ENCODE peak calls at places on chromosomes 13 and 19, in eight cellular contexts. F is HepG2, W is adrenal gland, V is AG10803, G is pancreas, B is prostate gland, A is OCI-LY7, Z is heart right ventricle. M is an unnamed sample.

GRCh38 chr13:61286148-61286745 is 129.4 kb downstream of the PCDH20 start:
- DNase-seq in W (no peak), G (no peak), Z (no peak), A (peak), F (peak), B (no peak), V (no peak), M (no peak)

GRCh38 chr13:41550239-41550638 is 92.9 kb downstream of the RGCC start:
- DNase-seq in V (no peak), F (no peak), W (no peak), G (no peak), A (no peak), B (no peak), Z (no peak), M (no peak)

GRCh38 chr13:59144700-59145099 is 1019.0 kb downstream of the DIAPH3 start:
- DNase-seq in B (no peak), V (no peak), G (no peak), A (no peak), Z (no peak), W (no peak), F (no peak), M (no peak)

GRCh38 chr19:16373989-16374388 is 49.4 kb downstream of the KLF2 start:
- DNase-seq in B (no peak), Z (no peak), G (no peak), W (no peak), F (no peak), V (no peak), A (no peak), M (no peak)

GRCh38 chr19:6276447-6276846 is 3.3 kb downstream of the MLLT1 start:
- DNase-seq in A (no peak), G (no peak), W (peak), V (peak), F (no peak), B (no peak), Z (no peak), M (peak)

GRCh38 chr19:31890230-31890629 is 455.2 kb upstream of the ZNF507 start:
- DNase-seq in A (no peak), B (no peak), W (no peak), Z (no peak), F (no peak), V (no peak), G (no peak), M (no peak)

GRCh38 chr19:55653651-55654322 is 1.0 kb upstream of the U2AF2 start:
- DNase-seq in W (peak), V (peak), Z (peak), G (peak), A (peak), F (peak), B (peak), M (peak)

GRCh38 chr13:33180009-33180804 is 105.3 kb downstream of the STARD13 start:
- DNase-seq in F (peak), V (peak), Z (no peak), G (no peak), A (no peak), B (no peak), W (no peak), M (no peak)

GRCh38 chr13:99002191-99002710 is 24.4 kb upstream of the DOCK9 start:
- DNase-seq in B (no peak), W (no peak), A (no peak), G (no peak), Z (no peak), F (no peak), V (no peak), M (no peak)

GRCh38 chr19:54335164-54335563 is 3.8 kb downstream of the LILRA4 start:
- DNase-seq in Z (no peak), B (no peak), V (no peak), G (no peak), A (no peak), W (no peak), F (no peak), M (no peak)

GRCh38 chr19:54477650-54478049 is 4.6 kb upstream of the CDC42EP5 start:
- DNase-seq in B (no peak), V (no peak), G (no peak), A (no peak), F (no peak), Z (no peak), W (no peak), M (no peak)

GRCh38 chr13:34361528-34361927 is 543.6 kb downstream of the RFC3 start:
- DNase-seq in W (no peak), B (no peak), A (no peak), Z (no peak), G (no peak), F (no peak), V (peak), M (no peak)

GRCh38 chr19:46107371-46107770 is 17.1 kb downstream of the IGFL3 start:
- DNase-seq in V (peak), G (no peak), W (no peak), Z (no peak), B (no peak), F (no peak), A (no peak), M (peak)

GRCh38 chr19:2477141-2477710 is 1.3 kb downstream of the GADD45B start:
- DNase-seq in G (peak), W (peak), B (peak), Z (peak), V (no peak), A (peak), F (no peak), M (peak)

GRCh38 chr13:114015111-114015551 is 41.3 kb upstream of the C13orf46 start:
- DNase-seq in W (no peak), F (no peak), V (no peak), A (no peak), B (peak), Z (no peak), G (no peak), M (no peak)

GRCh38 chr13:114012921-114013320 is 39.0 kb upstream of the C13orf46 start:
- DNase-seq in G (no peak), V (no peak), W (no peak), A (no peak), B (no peak), F (no peak), Z (no peak), M (no peak)

GRCh38 chr13:114013336-114013735 is 39.5 kb upstream of the C13orf46 start:
- DNase-seq in V (no peak), F (no peak), W (no peak), G (no peak), B (no peak), Z (no peak), A (no peak), M (no peak)

GRCh38 chr13:114015608-114016295 is 41.9 kb upstream of the C13orf46 start:
- DNase-seq in Z (peak), V (no peak), W (no peak), G (no peak), F (no peak), A (no peak), B (peak), M (no peak)

GRCh38 chr13:114013952-114014629 is 40.2 kb upstream of the C13orf46 start:
- DNase-seq in V (no peak), Z (no peak), G (no peak), A (no peak), F (no peak), B (no peak), W (no peak), M (no peak)
- H3K4me3 ChIP-seq in V (no peak), Z (no peak), G (no peak), A (no peak), F (no peak), B (no peak), W (no peak), M (no peak)

DNA sequence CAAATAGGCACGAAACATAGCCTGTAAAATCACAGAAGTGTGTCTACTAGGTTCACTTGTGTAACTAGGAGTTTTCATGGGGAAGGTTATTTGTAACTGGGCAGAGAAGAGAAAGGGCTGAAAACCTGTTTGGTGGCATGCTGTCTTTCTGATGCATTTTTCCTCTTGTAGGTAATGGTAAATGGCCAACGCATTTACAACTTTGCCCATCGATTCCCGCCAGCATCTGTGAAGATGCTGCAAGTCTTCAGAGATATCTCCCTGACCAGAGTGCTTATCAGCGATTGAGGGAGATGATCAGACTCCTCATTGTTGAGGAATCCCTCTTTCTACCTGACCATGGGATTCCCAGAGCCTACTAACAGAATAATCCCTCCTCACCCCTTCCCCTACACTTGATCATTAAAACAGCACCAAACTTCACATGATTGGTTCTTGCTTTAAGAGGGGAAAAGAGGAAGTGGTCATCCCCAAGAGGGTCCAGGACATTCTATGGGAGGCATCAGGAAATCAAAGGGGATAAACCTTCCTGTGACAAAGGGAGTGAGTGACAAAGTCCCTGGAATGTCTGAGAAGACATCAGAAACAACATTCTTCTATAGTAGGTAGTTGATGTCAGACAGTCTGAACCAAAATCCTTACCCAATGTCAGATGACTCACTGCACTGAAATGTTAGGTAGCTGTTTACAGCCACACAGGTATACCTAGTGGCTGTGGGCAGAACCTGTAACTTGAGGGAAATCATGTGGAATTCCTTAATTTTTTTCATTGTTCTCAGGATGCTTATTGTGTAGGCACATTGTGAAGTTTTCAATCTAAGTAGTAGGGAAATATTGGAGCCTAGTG is 5.0 kb downstream of the LGALS14 start:
- DNase-seq in W (no peak), Z (no peak), F (no peak), V (no peak), B (no peak), G (no peak), A (no peak), M (no peak)
- TF ChIP-seq CTCF in W (no peak), Z (no peak), F (no peak), V (no peak), B (no peak), G (no peak), A (no peak), M (no peak)

DNA sequence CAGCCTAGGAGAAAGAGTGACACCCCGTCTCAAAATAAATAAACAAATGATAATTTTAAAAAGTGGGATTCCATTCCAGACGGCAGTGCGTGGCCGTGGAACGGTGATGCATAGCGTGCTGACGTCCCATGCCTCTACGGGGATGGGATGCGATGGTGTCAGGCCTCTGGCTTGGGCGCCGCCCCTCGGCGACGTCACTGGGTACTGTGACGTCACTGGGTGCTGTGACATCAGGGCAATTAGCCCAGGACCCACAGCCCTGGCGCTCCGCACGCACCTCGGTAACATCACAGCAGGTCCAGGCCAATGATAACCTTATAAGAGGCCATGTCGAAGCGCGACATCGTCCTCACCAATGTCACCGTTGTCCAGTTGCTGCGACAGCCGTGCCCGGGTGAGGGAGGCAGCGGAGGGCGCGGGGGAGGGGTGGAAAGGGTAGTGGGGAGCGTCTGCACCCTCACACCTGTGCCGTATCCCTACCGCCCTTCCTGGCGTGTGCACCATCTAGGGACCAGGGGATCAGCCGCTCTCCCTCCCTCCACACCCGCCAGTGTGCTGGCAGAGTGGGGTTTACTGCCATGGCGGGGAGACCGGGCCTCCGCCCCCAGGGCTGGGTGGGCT is at the start of gene GAPDHS:
- DNase-seq in A (no peak), Z (no peak), V (no peak), G (no peak), B (no peak), F (no peak), W (no peak), M (no peak)
- H3K4me3 ChIP-seq in A (no peak), Z (no peak), V (no peak), G (no peak), B (no peak), F (peak), W (no peak), M (no peak)

DNA sequence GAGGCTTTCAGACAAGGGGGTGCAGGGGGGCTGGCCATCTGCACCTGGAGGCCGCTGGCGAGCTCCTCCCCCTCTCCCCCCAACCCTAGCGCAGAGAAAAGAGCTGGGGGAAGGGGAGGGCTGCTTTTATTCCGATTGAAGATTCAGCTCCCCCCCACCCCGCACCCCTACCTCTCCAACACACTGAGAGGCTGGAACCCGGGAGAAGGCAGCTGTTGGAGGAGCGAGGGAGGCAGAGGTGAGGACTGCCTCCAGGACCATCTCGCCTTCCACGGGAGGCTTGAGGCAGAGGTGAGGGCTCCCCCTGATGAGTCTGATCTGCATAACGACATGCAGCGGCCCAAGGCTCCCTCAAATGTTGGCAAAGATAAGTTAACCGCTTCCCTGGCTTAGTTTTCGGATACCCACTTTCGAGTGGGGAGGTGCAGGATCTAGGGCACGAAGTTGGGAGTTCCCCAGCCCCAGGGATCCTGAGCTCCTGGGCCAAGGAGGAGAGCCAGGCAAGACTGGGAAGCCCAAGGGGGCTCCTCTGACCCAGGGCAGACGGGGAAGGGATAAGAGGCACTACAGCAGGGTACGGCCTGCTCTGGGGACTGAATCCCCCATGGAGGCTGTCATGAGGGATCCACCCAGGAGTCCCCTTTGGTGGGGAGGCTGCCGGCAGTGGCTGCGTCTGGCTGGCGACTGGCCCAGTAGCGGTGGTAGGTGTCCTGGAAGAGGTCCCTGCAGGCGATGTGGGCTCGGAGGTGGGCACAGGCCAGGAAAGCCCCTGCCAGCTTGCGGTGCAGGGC is 1.2 kb upstream of the NUMBL start:
- DNase-seq in V (no peak), W (no peak), F (no peak), A (peak), Z (no peak), G (no peak), B (no peak), M (no peak)
- TF ChIP-seq CTCF in V (no peak), W (no peak), F (no peak), A (no peak), Z (no peak), G (no peak), B (no peak), M (no peak)

GRCh38 chr19:17997969-17998826 is 9.8 kb upstream of the ARRDC2 start:
- DNase-seq in B (no peak), F (peak), V (no peak), W (no peak), G (no peak), A (peak), Z (no peak), M (no peak)
- H3K4me3 ChIP-seq in B (no peak), F (peak), V (no peak), W (no peak), G (no peak), A (peak), Z (no peak), M (no peak)

DNA sequence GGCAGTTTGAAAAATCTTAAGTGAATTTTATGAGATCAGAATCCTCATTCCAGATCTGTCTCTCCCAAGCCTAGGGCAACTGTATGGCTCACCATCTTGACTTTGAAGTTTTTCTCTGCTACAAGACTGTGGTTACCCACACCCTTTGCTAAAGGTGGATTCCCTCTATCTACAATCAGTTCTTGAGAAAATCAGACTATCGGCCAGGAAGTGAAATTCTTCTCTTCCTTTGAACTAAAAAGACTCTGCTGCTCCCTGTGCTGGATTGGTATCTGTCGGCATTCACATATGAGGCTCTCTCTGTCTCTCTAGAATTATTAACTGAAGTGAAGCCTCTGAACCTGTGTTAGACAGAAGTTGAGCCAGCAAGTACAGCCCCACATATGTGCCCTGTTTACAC is 145.9 kb downstream of the MIPEP start:
- DNase-seq in Z (no peak), W (no peak), F (no peak), V (no peak), G (no peak), B (no peak), A (no peak), M (no peak)
- TF ChIP-seq CTCF in Z (no peak), W (no peak), F (no peak), V (no peak), G (no peak), B (peak), A (no peak), M (no peak)

GRCh38 chr13:111270765-111271164 is 49.7 kb upstream of the TEX29 start:
- DNase-seq in F (no peak), B (no peak), V (peak), G (no peak), W (no peak), Z (no peak), A (no peak), M (peak)
- H3K4me3 ChIP-seq in F (no peak), B (no peak), V (no peak), G (no peak), W (no peak), Z (no peak), A (no peak), M (no peak)